ENCODE peak calls at places on chromosome 12, in four cellular contexts. J is fibroblast of lung, Y is SJSA1, M is GM23248. S is an unnamed sample.

GRCh38 chr12:119700078-119700477 is 32.1 kb downstream of the PRKAB1 start:
- DNase-seq in Y (no peak), M (peak), J (no peak), S (no peak)

GRCh38 chr12:3086729-3087323 is 9.6 kb downstream of the TSPAN9 start:
- DNase-seq in Y (no peak), J (no peak), M (no peak), S (no peak)

GRCh38 chr12:546920-547845 is 87.4 kb downstream of the B4GALNT3 start:
- DNase-seq in J (peak), M (peak), Y (peak), S (no peak)

GRCh38 chr12:32437095-32437515 is 37.7 kb downstream of the FGD4 start:
- DNase-seq in M (peak), Y (peak), J (peak), S (no peak)

GRCh38 chr12:122793685-122794106 is 19.3 kb downstream of the CCDC62 start:
- DNase-seq in Y (no peak), J (peak), M (peak), S (peak)

GRCh38 chr12:62117041-62117440 is 143.2 kb upstream of the USP15 start:
- DNase-seq in Y (no peak), M (no peak), J (no peak), S (no peak)

GRCh38 chr12:116319851-116320621 is 42.5 kb upstream of the MED13L start:
- DNase-seq in J (peak), Y (peak), M (peak), S (no peak)

GRCh38 chr12:12286441-12286840 is 19.6 kb upstream of the LRP6 start:
- DNase-seq in M (no peak), Y (no peak), J (no peak), S (no peak)

GRCh38 chr12:132351751-132352495 is 22.5 kb upstream of the GALNT9 start:
- DNase-seq in Y (no peak), J (no peak), M (no peak), S (no peak)

GRCh38 chr12:100955139-100955538 is 160.6 kb downstream of the ANO4 start:
- DNase-seq in J (peak), M (peak), Y (peak), S (no peak)

GRCh38 chr12:67442347-67442841 is 173.2 kb downstream of the CAND1 start:
- DNase-seq in Y (peak), M (no peak), J (no peak), S (no peak)

GRCh38 chr12:56336361-56337167 is 2.1 kb upstream of the IL23A start:
- DNase-seq in Y (no peak), J (no peak), M (no peak), S (no peak)

GRCh38 chr12:39044754-39045153 is 139.4 kb upstream of the CPNE8 start:
- DNase-seq in Y (no peak), M (no peak), J (no peak), S (no peak)

GRCh38 chr12:122003646-122004611 is 17.8 kb upstream of the BCL7A start:
- DNase-seq in J (no peak), Y (no peak), M (peak), S (peak)

GRCh38 chr12:132593938-132594358 is 16.4 kb downstream of the LRCOL1 start:
- DNase-seq in Y (peak), M (peak), J (peak), S (peak)

GRCh38 chr12:53622724-53623123 is 3.5 kb downstream of the ATF7 start:
- DNase-seq in J (no peak), M (no peak), Y (no peak), S (no peak)

GRCh38 chr12:116338064-116338872 is 60.8 kb upstream of the MED13L start:
- DNase-seq in M (no peak), Y (no peak), J (no peak), S (no peak)

GRCh38 chr12:3600039-3600720 is 109.2 kb downstream of the PRMT8 start:
- DNase-seq in Y (no peak), M (no peak), J (no peak), S (no peak)

GRCh38 chr12:28023156-28023887 is 50.8 kb upstream of the PTHLH start:
- DNase-seq in Y (peak), J (peak), M (peak), S (no peak)

GRCh38 chr12:107598906-107599305 is 86.7 kb upstream of the PWP1 start:
- DNase-seq in Y (no peak), M (no peak), J (no peak), S (no peak)

GRCh38 chr12:21941522-21942376 is 523 bp upstream of the ABCC9 start:
- DNase-seq in Y (no peak), M (peak), J (peak), S (no peak)
- H3K4me3 ChIP-seq in Y (no peak), M (peak), J (peak), S (no peak)

GRCh38 chr12:104049278-104050257 is at the start of gene GLT8D2:
- DNase-seq in M (peak), J (peak), Y (peak), S (no peak)
- H3K4me3 ChIP-seq in M (peak), J (peak), Y (peak), S (no peak)

DNA sequence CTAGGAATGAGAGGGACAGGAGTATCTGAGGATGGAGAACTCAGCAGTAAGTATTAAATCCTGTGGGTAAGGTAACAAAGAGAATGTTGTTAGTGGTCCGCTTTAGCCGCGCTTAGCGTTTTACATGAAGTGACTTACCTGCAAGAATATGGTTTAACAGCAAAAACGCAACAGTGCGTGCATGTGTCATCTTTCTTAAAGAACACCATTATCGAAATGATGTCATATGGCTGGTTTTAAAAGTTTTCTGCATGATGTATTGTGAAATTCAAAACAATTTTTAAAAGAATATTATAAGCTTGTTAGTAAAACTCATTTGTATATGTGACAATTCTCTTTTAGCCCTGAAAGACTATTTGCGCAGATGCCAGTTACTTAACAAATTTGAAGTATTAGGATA is 1.7 kb downstream of the LEMD3 start:
- DNase-seq in J (peak), M (peak), Y (no peak), S (no peak)
- H3K4me3 ChIP-seq in J (peak), M (peak), Y (peak), S (peak)

DNA sequence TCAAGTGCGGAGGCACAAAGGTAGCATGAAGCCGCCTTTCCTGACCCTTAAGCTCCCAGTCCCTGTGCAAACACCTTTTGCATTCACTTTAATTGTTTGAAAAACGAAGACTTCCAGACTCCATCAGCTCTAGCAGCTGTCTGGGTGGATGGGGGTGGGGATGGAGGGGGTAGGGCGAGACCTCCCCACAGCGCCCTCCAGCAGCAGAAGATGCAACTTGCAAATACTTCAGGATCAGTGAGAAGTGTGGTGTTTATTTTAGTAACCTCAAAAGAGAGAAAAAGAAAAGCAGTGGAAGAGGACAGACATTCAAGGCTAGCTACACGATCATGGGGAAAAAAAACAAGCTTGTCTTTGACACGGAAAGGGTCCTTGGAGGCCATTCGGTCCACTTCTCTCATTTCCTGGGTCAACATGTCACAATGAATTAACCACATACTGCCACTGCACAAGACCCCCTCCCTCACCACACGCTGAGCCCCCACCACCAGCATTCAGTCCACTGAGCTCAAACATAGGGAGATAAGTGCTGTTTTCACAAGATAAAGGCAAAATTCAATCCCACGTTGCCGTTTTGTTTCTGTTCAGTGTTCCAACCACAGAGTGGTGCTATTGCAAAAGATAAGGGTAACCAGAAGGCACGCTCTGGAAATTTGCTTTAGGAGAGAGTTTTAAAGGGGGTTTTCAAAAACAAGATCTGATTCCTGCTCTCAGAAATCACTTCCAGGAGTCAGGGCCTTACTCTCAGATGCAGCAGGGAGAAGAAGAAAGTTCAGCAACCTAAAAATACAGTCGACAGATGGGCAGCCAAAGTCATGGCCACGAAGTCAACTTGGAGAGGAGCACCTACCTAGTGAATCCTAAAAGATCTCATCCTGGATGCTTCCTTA is 3.3 kb upstream of the NTF3 start:
- DNase-seq in Y (no peak), J (peak), M (peak), S (peak)
- H3K4me3 ChIP-seq in Y (no peak), J (no peak), M (peak), S (no peak)

DNA sequence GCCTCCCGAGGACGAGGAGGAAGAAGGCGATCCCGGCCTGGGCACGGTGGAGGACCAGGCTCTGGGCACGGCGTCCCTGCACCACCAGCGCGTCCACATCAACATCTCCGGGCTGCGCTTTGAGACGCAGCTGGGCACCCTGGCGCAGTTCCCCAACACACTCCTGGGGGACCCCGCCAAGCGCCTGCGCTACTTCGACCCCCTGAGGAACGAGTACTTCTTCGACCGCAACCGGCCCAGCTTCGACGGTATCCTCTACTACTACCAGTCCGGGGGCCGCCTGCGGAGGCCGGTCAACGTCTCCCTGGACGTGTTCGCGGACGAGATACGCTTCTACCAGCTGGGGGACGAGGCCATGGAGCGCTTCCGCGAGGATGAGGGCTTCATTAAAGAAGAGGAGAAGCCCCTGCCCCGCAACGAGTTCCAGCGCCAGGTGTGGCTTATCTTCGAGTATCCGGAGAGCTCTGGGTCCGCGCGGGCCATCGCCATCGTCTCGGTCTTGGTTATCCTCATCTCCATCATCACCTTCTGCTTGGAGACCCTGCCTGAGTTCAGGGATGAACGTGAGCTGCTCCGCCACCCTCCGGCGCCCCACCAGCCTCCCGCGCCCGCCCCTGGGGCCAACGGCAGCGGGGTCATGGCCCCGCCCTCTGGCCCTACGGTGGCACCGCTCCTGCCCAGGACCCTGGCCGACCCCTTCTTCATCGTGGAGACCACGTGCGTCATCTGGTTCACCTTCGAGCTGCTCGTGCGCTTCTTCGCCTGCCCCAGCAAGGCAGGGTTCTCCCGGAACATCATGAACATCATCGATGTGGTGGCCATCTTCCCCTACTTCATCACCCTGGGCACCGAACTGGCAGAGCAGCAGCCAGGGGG is 979 bp downstream of the KCNA5 start:
- DNase-seq in J (no peak), Y (no peak), M (no peak), S (no peak)
- H3K4me3 ChIP-seq in J (no peak), Y (no peak), M (no peak), S (no peak)

DNA sequence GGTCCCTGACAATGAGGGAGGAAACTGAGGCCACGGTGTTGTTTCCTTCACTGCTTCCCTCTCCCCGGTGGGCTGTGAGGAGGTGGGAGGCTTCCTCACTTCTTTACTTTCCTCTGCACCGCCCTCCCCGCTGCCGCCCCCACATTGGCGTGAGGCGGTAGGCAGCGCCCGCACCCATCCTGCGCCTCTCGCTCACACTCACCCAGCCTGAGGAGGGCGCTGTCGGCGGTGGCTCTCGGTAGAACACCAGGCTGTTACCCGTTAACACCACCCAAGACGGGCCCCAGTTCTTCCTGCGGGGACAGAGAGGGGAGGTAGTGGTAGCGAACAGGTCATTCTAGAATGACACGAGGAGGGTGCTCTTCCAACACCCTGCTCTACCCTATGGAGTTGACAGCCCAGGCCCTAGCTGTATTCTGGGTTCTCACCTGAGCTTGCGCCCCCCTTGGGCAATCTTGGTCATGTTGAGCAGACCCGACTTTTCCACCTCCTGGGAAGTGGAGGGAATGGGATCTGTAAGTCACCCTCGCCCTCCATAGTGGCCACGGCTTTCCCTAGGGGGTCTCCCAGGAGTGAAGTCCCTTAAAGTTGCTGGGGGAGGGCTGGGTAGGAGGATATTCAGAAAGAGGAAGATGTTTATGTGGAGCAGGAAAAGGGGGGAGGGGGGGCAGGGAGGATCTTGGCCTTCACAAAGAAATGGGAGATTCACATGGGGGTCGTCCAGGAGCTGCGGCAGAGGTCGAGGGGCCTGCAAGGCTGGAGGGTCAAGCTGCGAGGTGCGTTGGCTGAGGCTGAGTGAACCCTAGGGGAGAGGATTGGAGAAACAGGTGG is 3.3 kb downstream of the ARHGAP9 start:
- DNase-seq in J (no peak), M (no peak), Y (peak), S (no peak)
- H3K4me3 ChIP-seq in J (no peak), M (peak), Y (no peak), S (peak)

GRCh38 chr12:91180577-91180976 is 2.0 kb downstream of the DCN start:
- DNase-seq in Y (no peak), M (peak), J (peak), S (no peak)

GRCh38 chr12:91181053-91181452 is 1.6 kb downstream of the DCN start:
- DNase-seq in M (peak), Y (no peak), J (peak), S (no peak)

GRCh38 chr12:91178801-91179200 is 3.8 kb downstream of the DCN start:
- DNase-seq in Y (no peak), J (no peak), M (peak), S (no peak)

GRCh38 chr12:91179315-91179714 is 3.3 kb downstream of the DCN start:
- DNase-seq in M (peak), Y (no peak), J (peak), S (no peak)

DNA sequence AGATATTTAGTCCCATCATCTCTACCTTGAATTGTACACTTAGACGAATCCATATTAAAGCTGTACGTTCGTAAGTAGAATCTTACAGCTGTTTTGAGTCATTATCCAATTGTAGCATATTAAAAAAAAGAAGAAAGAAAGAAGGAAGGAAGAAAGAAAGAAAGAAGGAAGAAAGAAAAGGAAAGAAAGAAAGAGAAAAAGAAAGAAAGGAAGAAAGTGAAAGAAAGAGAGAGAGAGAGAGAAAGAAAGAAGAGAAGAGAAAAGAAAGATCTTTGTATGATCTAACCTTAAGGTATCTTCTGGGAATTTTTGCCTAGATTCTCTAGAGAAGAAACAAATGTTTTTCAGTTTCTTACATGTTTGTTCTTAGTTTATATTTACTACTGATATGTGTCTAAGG is 2.5 kb downstream of the DCN start:
- DNase-seq in Y (no peak), M (peak), J (no peak), S (no peak)
- H3K4me3 ChIP-seq in Y (peak), M (peak), J (peak), S (no peak)

GRCh38 chr12:106249411-106250135 is 1.8 kb upstream of the CKAP4 start:
- DNase-seq in Y (peak), J (no peak), M (no peak), S (no peak)

GRCh38 chr12:106247731-106248176 is at the start of gene CKAP4:
- DNase-seq in J (peak), Y (peak), M (peak), S (no peak)

GRCh38 chr12:106248849-106249371 is 1.1 kb upstream of the CKAP4 start:
- DNase-seq in M (peak), Y (no peak), J (peak), S (no peak)

GRCh38 chr12:106246891-106247730 is 709 bp downstream of the CKAP4 start:
- DNase-seq in Y (peak), J (peak), M (peak), S (no peak)

GRCh38 chr12:106248177-106248848 is 493 bp upstream of the CKAP4 start:
- DNase-seq in M (peak), Y (peak), J (peak), S (no peak)
- H3K4me3 ChIP-seq in M (peak), Y (peak), J (peak), S (peak)

DNA sequence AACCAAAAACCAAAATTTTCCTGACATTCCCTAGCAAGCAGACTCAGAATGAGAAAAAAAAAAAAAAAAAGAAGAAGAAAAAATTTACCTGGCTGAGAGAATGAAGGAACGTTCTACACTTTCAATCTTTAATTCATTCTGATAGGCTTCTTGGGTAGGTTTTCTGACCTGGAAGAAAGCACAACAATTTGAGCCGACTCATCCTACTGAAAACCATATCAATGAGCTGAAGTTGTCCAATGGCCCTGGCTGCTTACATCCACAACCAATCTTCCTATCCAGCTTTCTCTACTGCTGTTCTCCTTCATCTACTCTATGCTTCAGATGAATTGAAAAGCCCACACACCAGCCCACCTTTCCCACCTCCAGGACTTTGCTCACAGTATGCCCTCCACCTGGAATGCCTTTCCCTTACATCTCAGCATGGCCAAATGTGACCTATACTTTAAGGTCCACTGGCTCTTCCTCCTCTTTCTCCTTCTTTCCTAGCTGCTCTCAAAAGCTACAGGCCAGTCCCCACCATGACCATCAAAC is 31.6 kb upstream of the NR2C1 start:
- DNase-seq in M (no peak), Y (no peak), J (no peak), S (no peak)
- H3K4me3 ChIP-seq in M (no peak), Y (no peak), J (no peak), S (no peak)

DNA sequence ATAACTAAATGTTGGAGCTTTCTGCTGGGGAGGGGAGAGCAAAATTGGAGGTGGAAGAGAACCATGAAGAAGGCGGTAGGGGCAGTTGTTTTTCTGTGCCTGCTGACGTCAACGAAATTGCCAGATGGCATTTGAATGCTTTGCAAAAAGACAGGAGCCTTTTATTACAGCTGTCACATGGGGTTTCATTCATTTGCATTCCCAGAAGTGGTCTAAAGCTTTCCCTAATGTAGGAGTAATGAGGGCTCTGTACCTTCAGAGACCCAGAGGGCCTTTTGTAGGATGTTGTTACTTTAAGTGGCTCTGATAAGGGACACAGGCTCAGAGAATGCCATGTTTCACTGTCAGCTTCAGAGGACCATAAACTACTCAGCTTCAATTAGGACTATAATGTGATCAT is 107.1 kb upstream of the SLCO1C1 start:
- DNase-seq in Y (no peak), M (no peak), J (no peak), S (no peak)
- H3K4me3 ChIP-seq in Y (no peak), M (no peak), J (no peak), S (no peak)